ENCODE peak calls at places on chromosomes 6 and 20, in nine cellular contexts. One of them, this sample, is unnamed.

GRCh38 chr20:7272512-7272911 is 505.0 kb downstream of the BMP2 start:
- DNase-seq in K562: no peak
- DNase-seq in tibial artery: no peak
- DNase-seq in MM.1S: no peak
- DNase-seq in right lobe of liver: no peak
- DNase-seq in cardiac muscle cell: no peak
- DNase-seq in ovary: no peak
- DNase-seq in left ventricle myocardium inferior: no peak
- DNase-seq in uterus: no peak
- DNase-seq in this sample: no peak

GRCh38 chr20:23298926-23299672 is 51.5 kb upstream of the NXT1 start:
- DNase-seq in K562: no peak
- DNase-seq in tibial artery: no peak
- DNase-seq in MM.1S: no peak
- DNase-seq in right lobe of liver: no peak
- DNase-seq in cardiac muscle cell: peak
- DNase-seq in ovary: no peak
- DNase-seq in left ventricle myocardium inferior: no peak
- DNase-seq in uterus: no peak
- DNase-seq in this sample: no peak

GRCh38 chr6:33344771-33345697 is 27.5 kb upstream of the ZBTB22 start:
- DNase-seq in K562: peak
- DNase-seq in tibial artery: peak
- DNase-seq in MM.1S: peak
- DNase-seq in right lobe of liver: peak
- DNase-seq in cardiac muscle cell: peak
- DNase-seq in ovary: peak
- DNase-seq in left ventricle myocardium inferior: peak
- DNase-seq in uterus: peak
- DNase-seq in this sample: peak

GRCh38 chr6:166553563-166554271 is 32.8 kb downstream of the RAMACL start:
- DNase-seq in K562: no peak
- DNase-seq in tibial artery: no peak
- DNase-seq in MM.1S: no peak
- DNase-seq in right lobe of liver: no peak
- DNase-seq in cardiac muscle cell: peak
- DNase-seq in ovary: no peak
- DNase-seq in left ventricle myocardium inferior: peak
- DNase-seq in uterus: peak
- DNase-seq in this sample: no peak

GRCh38 chr6:159701413-159701999 is 8.5 kb upstream of the SOD2 start:
- DNase-seq in K562: no peak
- DNase-seq in tibial artery: peak
- DNase-seq in MM.1S: no peak
- DNase-seq in right lobe of liver: no peak
- DNase-seq in cardiac muscle cell: peak
- DNase-seq in ovary: no peak
- DNase-seq in left ventricle myocardium inferior: no peak
- DNase-seq in uterus: peak
- DNase-seq in this sample: no peak

GRCh38 chr6:24936641-24937317 is 1.0 kb upstream of the RIPOR2 start:
- DNase-seq in K562: no peak
- DNase-seq in tibial artery: no peak
- DNase-seq in MM.1S: peak
- DNase-seq in right lobe of liver: no peak
- DNase-seq in cardiac muscle cell: no peak
- DNase-seq in ovary: no peak
- DNase-seq in left ventricle myocardium inferior: no peak
- DNase-seq in uterus: no peak
- DNase-seq in this sample: no peak

GRCh38 chr20:38635721-38636285 is 34.2 kb downstream of the ARHGAP40 start:
- DNase-seq in K562: peak
- DNase-seq in tibial artery: no peak
- DNase-seq in MM.1S: no peak
- DNase-seq in right lobe of liver: no peak
- DNase-seq in cardiac muscle cell: peak
- DNase-seq in ovary: no peak
- DNase-seq in left ventricle myocardium inferior: no peak
- DNase-seq in uterus: no peak
- DNase-seq in this sample: no peak

GRCh38 chr20:22744341-22745193 is 160.2 kb upstream of the FOXA2 start:
- DNase-seq in K562: no peak
- DNase-seq in tibial artery: no peak
- DNase-seq in MM.1S: no peak
- DNase-seq in right lobe of liver: no peak
- DNase-seq in cardiac muscle cell: peak
- DNase-seq in ovary: no peak
- DNase-seq in left ventricle myocardium inferior: no peak
- DNase-seq in uterus: no peak
- DNase-seq in this sample: no peak

GRCh38 chr20:21101453-21102251 is 4.5 kb downstream of the LINC00237 start:
- DNase-seq in K562: no peak
- DNase-seq in tibial artery: no peak
- DNase-seq in MM.1S: no peak
- DNase-seq in right lobe of liver: peak
- DNase-seq in cardiac muscle cell: peak
- DNase-seq in ovary: no peak
- DNase-seq in left ventricle myocardium inferior: no peak
- DNase-seq in uterus: no peak
- DNase-seq in this sample: peak

GRCh38 chr6:86107985-86108384 is 465.3 kb upstream of the SYNCRIP start:
- DNase-seq in K562: no peak
- DNase-seq in tibial artery: no peak
- DNase-seq in MM.1S: no peak
- DNase-seq in right lobe of liver: no peak
- DNase-seq in cardiac muscle cell: no peak
- DNase-seq in ovary: no peak
- DNase-seq in left ventricle myocardium inferior: no peak
- DNase-seq in uterus: no peak
- DNase-seq in this sample: no peak

GRCh38 chr6:48825501-48826317 is 637.3 kb downstream of the MMUT start:
- DNase-seq in K562: no peak
- DNase-seq in tibial artery: no peak
- DNase-seq in MM.1S: no peak
- DNase-seq in right lobe of liver: no peak
- DNase-seq in cardiac muscle cell: peak
- DNase-seq in ovary: no peak
- DNase-seq in left ventricle myocardium inferior: no peak
- DNase-seq in uterus: no peak
- DNase-seq in this sample: no peak

GRCh38 chr20:18164356-18164755 is 26.7 kb downstream of the KAT14 start:
- DNase-seq in K562: no peak
- DNase-seq in tibial artery: no peak
- DNase-seq in MM.1S: no peak
- DNase-seq in right lobe of liver: no peak
- DNase-seq in cardiac muscle cell: no peak
- DNase-seq in ovary: no peak
- DNase-seq in left ventricle myocardium inferior: no peak
- DNase-seq in uterus: no peak
- DNase-seq in this sample: no peak

GRCh38 chr20:2692886-2693285 is 306 bp downstream of the EBF4 start:
- DNase-seq in K562: peak
- DNase-seq in tibial artery: no peak
- DNase-seq in MM.1S: no peak
- DNase-seq in right lobe of liver: no peak
- DNase-seq in cardiac muscle cell: peak
- DNase-seq in ovary: no peak
- DNase-seq in left ventricle myocardium inferior: no peak
- DNase-seq in uterus: no peak
- DNase-seq in this sample: no peak

GRCh38 chr20:2694519-2694918 is 1.9 kb downstream of the EBF4 start:
- DNase-seq in K562: no peak
- DNase-seq in tibial artery: no peak
- DNase-seq in MM.1S: no peak
- DNase-seq in right lobe of liver: no peak
- DNase-seq in cardiac muscle cell: no peak
- DNase-seq in ovary: no peak
- DNase-seq in left ventricle myocardium inferior: no peak
- DNase-seq in uterus: no peak
- DNase-seq in this sample: no peak

GRCh38 chr20:2693996-2694471 is 1.5 kb downstream of the EBF4 start:
- DNase-seq in K562: no peak
- DNase-seq in tibial artery: peak
- DNase-seq in MM.1S: no peak
- DNase-seq in right lobe of liver: no peak
- DNase-seq in cardiac muscle cell: peak
- DNase-seq in ovary: no peak
- DNase-seq in left ventricle myocardium inferior: no peak
- DNase-seq in uterus: no peak
- DNase-seq in this sample: no peak

GRCh38 chr20:2692036-2692885 is at the start of gene EBF4:
- DNase-seq in K562: peak
- DNase-seq in tibial artery: peak
- DNase-seq in MM.1S: peak
- DNase-seq in right lobe of liver: no peak
- DNase-seq in cardiac muscle cell: peak
- DNase-seq in ovary: peak
- DNase-seq in left ventricle myocardium inferior: peak
- DNase-seq in uterus: peak
- DNase-seq in this sample: peak

DNA sequence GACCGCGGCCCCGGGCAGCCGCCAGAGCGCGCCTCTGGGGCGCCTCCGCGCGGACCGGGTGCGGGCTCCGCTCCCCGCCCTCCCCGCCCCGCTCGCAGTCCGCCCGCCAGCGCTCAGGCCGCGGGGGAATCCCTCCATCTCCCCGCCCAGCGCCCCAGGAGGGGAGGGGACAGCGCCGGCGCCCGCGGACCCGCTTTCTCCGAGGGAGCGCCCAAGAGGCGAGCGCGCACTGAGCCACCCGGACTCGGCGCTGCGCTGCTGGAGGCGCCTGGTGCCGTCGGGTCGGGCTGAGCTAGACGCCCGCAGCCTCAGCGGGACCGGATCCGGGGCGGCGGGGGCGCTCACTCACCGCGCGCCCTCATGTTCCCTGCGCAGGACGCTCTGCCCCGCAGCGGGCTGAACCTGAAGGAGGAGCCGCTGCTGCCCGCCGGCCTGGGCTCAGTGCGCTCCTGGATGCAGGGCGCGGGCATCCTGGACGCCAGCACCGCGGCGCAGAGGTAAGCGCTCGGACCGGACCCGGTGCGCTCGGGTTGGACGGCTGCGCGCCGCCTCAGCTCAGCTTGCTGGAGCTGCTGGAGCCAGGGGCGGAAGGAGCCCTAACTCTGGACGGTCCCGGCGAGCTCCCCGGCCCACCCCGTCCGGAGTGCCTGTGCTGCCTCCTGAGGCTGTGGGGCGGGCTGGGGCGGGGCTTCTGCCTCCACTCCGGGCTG is 861 bp downstream of the EBF4 start:
- DNase-seq in K562: no peak
- DNase-seq in tibial artery: peak
- DNase-seq in MM.1S: peak
- DNase-seq in right lobe of liver: no peak
- DNase-seq in cardiac muscle cell: peak
- DNase-seq in ovary: peak
- DNase-seq in left ventricle myocardium inferior: peak
- DNase-seq in uterus: peak
- DNase-seq in this sample: peak
- TF ChIP-seq CTCF in K562: no peak
- TF ChIP-seq CTCF in tibial artery: no peak
- TF ChIP-seq CTCF in MM.1S: no peak
- TF ChIP-seq CTCF in right lobe of liver: no peak
- TF ChIP-seq CTCF in cardiac muscle cell: no peak
- TF ChIP-seq CTCF in ovary: no peak
- TF ChIP-seq CTCF in left ventricle myocardium inferior: no peak
- TF ChIP-seq CTCF in uterus: peak
- TF ChIP-seq CTCF in this sample: no peak

GRCh38 chr6:28580484-28580883 is 54.8 kb downstream of the GPX5 start:
- DNase-seq in K562: no peak
- DNase-seq in tibial artery: no peak
- DNase-seq in MM.1S: peak
- DNase-seq in right lobe of liver: no peak
- DNase-seq in cardiac muscle cell: no peak
- DNase-seq in ovary: no peak
- DNase-seq in left ventricle myocardium inferior: no peak
- DNase-seq in uterus: no peak
- DNase-seq in this sample: no peak
- TF ChIP-seq CTCF in K562: peak
- TF ChIP-seq CTCF in tibial artery: no peak
- TF ChIP-seq CTCF in MM.1S: peak
- TF ChIP-seq CTCF in right lobe of liver: peak
- TF ChIP-seq CTCF in cardiac muscle cell: peak
- TF ChIP-seq CTCF in ovary: no peak
- TF ChIP-seq CTCF in left ventricle myocardium inferior: no peak
- TF ChIP-seq CTCF in uterus: no peak
- TF ChIP-seq CTCF in this sample: peak

DNA sequence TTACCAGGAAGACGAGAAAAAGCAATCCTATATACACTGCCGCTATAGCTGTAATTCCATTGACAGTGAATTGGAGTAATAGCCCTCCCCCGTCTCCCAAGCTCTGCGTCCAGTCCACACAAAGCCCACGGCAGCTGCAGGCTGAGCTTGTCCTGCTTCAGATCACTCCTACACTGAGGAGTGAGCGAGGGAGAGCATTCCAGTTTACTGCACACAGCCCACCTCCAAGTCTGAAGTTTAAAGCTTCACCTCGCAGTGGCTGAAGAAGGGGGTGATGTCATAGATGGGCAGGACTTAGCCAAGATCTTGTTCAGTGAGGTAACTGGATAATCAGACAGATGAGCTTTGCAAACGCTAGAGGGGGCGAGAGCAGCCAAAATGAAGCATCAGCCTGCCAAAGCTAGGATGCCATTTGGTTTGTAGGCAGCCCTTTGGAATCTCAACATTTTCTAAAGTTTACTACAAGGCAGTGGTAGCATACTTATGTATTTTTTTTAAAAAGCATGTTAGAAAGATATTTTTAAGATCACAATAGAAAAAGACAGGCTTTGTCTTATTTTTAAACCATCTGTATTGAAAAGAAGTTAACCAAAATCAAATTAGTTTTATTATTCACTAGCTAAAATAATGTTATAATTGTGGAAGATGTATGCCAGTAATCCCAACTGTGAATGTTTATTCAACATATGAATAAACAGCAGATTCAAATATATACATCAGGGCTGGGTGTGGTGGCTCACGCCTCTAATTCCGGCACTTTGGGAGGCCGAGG is at the start of gene FLRT3:
- DNase-seq in K562: no peak
- DNase-seq in tibial artery: peak
- DNase-seq in MM.1S: peak
- DNase-seq in right lobe of liver: peak
- DNase-seq in cardiac muscle cell: peak
- DNase-seq in ovary: peak
- DNase-seq in left ventricle myocardium inferior: peak
- DNase-seq in uterus: peak
- DNase-seq in this sample: peak
- TF ChIP-seq CTCF in K562: no peak
- TF ChIP-seq CTCF in tibial artery: peak
- TF ChIP-seq CTCF in MM.1S: peak
- TF ChIP-seq CTCF in right lobe of liver: peak
- TF ChIP-seq CTCF in cardiac muscle cell: peak
- TF ChIP-seq CTCF in ovary: peak
- TF ChIP-seq CTCF in left ventricle myocardium inferior: peak
- TF ChIP-seq CTCF in uterus: peak
- TF ChIP-seq CTCF in this sample: peak

DNA sequence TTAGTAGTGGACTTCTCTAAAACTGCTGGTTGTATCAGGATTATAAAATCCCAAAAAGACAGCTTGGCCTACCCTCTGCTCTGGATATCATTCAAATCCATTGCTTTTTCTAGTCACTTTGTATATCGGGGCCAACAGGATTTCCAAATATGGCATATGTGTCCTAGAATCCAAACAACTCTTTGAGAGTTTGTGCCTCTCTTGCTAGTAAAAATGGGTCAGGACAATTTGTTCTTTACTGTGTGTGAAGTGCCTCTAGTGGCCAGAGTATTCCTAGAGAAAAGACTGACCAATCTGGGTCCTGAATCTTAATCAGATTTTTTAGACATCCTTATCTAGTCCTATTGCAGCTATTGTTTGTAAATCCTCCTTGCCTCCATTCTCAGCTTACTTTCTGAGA is 33.5 kb upstream of the MANEA start:
- DNase-seq in K562: no peak
- DNase-seq in tibial artery: no peak
- DNase-seq in MM.1S: no peak
- DNase-seq in right lobe of liver: no peak
- DNase-seq in cardiac muscle cell: no peak
- DNase-seq in ovary: no peak
- DNase-seq in left ventricle myocardium inferior: no peak
- DNase-seq in uterus: no peak
- DNase-seq in this sample: no peak
- TF ChIP-seq CTCF in K562: no peak
- TF ChIP-seq CTCF in tibial artery: no peak
- TF ChIP-seq CTCF in MM.1S: no peak
- TF ChIP-seq CTCF in right lobe of liver: peak
- TF ChIP-seq CTCF in cardiac muscle cell: no peak
- TF ChIP-seq CTCF in ovary: no peak
- TF ChIP-seq CTCF in left ventricle myocardium inferior: peak
- TF ChIP-seq CTCF in uterus: no peak
- TF ChIP-seq CTCF in this sample: no peak

This sample was measured in progenitor cell of endocrine pancreas.